ENCODE peak calls at places on chromosomes 13 and 19, in nine cellular contexts. X is Peyer's patch, L is A549, Y is ovary, A is stomach, M is IMR-90, N is lower leg skin, E is H1, V is HCT116. R is an unnamed sample.

GRCh38 chr13:41565221-41565620 is 107.9 kb downstream of the RGCC start:
- DNase-seq in X (no peak), L (no peak), Y (no peak), A (no peak), M (peak), N (no peak), E (no peak), V (no peak), R (no peak)

GRCh38 chr13:104314926-104315535 is 1248.8 kb upstream of the SLC10A2 start:
- DNase-seq in X (no peak), L (no peak), Y (no peak), A (no peak), M (peak), N (no peak), E (no peak), V (no peak), R (no peak)

GRCh38 chr19:6014551-6015135 is 36.7 kb upstream of the RANBP3 start:
- DNase-seq in X (peak), L (no peak), Y (peak), A (no peak), M (no peak), N (no peak), E (no peak), V (no peak), R (no peak)

GRCh38 chr13:33536639-33537425 is 251.3 kb upstream of the STARD13 start:
- DNase-seq in X (no peak), L (no peak), Y (no peak), A (no peak), M (peak), N (no peak), E (no peak), V (no peak), R (no peak)

GRCh38 chr13:95624020-95624419 is 20.5 kb downstream of the DZIP1 start:
- DNase-seq in X (no peak), L (peak), Y (no peak), A (no peak), M (peak), N (no peak), E (peak), V (peak), R (no peak)

GRCh38 chr19:41994521-41994971 is 516 bp upstream of the ATP1A3 start:
- DNase-seq in X (no peak), L (no peak), Y (no peak), A (no peak), M (no peak), N (no peak), E (no peak), V (no peak), R (no peak)

GRCh38 chr19:40592170-40592569 is 9.0 kb upstream of the LTBP4 start:
- DNase-seq in X (no peak), L (peak), Y (no peak), A (no peak), M (peak), N (no peak), E (no peak), V (no peak), R (no peak)

GRCh38 chr13:96041326-96042092 is 11.7 kb downstream of the UGGT2 start:
- DNase-seq in X (no peak), L (no peak), Y (no peak), A (no peak), M (no peak), N (no peak), E (no peak), V (no peak), R (no peak)

GRCh38 chr19:54148158-54148557 is 10.6 kb downstream of the CNOT3 start:
- DNase-seq in X (no peak), L (no peak), Y (no peak), A (no peak), M (no peak), N (no peak), E (no peak), V (no peak), R (no peak)

GRCh38 chr13:70523622-70524021 is 415.4 kb upstream of the KLHL1 start:
- DNase-seq in X (no peak), L (no peak), Y (no peak), A (no peak), M (no peak), N (no peak), E (no peak), V (no peak), R (no peak)

GRCh38 chr13:98992355-98992754 is 14.5 kb upstream of the DOCK9 start:
- DNase-seq in X (no peak), L (no peak), Y (no peak), A (no peak), M (peak), N (no peak), E (no peak), V (no peak), R (no peak)

GRCh38 chr13:94199135-94199534 is 280.3 kb downstream of the DCT start:
- DNase-seq in X (no peak), L (no peak), Y (no peak), A (no peak), M (no peak), N (no peak), E (no peak), V (no peak), R (no peak)

GRCh38 chr13:59533561-59534337 is 630.0 kb downstream of the DIAPH3 start:
- DNase-seq in X (no peak), L (no peak), Y (no peak), A (no peak), M (peak), N (no peak), E (no peak), V (no peak), R (no peak)

GRCh38 chr19:41898235-41898634 is 15.3 kb downstream of the ARHGEF1 start:
- DNase-seq in X (no peak), L (no peak), Y (no peak), A (no peak), M (no peak), N (no peak), E (no peak), V (no peak), R (no peak)

GRCh38 chr13:75908137-75908536 is 272.0 kb downstream of the LMO7 start:
- DNase-seq in X (no peak), L (no peak), Y (no peak), A (no peak), M (no peak), N (no peak), E (no peak), V (no peak), R (no peak)

GRCh38 chr19:14103310-14103709 is 12.8 kb upstream of the SAMD1 start:
- DNase-seq in X (no peak), L (no peak), Y (no peak), A (no peak), M (no peak), N (no peak), E (no peak), V (no peak), R (no peak)

DNA sequence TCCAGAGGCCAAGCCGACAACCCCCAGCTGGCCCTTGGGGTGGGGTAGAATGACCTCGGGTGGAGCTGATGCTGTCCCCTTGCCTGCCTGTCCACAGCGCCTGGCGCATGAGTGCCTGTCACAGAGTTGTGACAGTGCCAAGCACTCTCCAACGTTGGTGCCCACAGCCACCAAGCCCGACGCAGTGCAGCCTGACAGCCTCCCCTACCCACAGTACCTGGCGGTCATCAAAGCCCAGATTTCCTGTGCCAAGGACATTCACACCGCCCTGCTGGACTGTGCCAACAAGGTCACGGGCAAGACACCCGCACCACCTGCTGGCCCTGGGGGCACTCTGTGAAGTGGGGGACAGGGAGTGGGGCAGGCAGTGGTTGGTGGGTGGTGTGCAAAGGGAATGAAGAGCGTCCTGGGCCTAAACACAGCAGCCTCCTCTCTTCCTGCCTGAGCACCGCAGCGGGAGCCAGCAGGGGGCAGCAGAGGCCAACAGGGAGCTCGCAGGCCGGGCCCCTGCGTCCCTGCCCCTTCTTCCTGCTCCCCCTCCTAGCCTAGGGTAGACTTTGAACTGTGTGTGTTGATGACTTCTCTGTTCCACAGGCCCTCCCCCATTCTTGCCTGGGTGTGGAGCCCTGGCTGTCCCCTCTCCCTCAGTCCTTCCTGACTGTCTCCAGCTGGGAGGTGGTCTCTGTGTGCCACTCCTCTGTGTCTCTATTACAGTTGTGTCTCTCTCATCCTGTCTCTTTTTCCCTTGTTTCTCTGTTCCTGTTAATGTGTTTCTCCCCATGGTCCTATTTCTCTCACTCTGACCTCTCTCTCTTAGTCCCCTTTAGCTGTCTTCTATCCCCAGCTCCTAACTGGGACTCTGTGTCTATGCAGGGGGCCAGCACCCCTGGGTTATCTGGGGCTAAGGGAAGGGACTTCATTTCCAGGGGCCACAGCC is 6.5 kb downstream of the MED29 start:
- DNase-seq in X (peak), L (peak), Y (peak), A (peak), M (peak), N (peak), E (peak), V (peak), R (peak)
- TF ChIP-seq POLR2A in X (peak), L (peak), Y (peak), A (no peak), M (peak), N (no peak), E (no peak), V (no peak), R (peak)

GRCh38 chr19:49165865-49166301 is 8.3 kb downstream of the TRPM4 start:
- DNase-seq in X (no peak), L (no peak), Y (no peak), A (no peak), M (no peak), N (no peak), E (peak), V (no peak), R (peak)

GRCh38 chr19:49167857-49168409 is 10.3 kb downstream of the TRPM4 start:
- DNase-seq in X (no peak), L (no peak), Y (no peak), A (no peak), M (no peak), N (no peak), E (no peak), V (no peak), R (peak)

GRCh38 chr19:49168421-49168820 is 10.8 kb downstream of the TRPM4 start:
- DNase-seq in X (no peak), L (no peak), Y (no peak), A (no peak), M (no peak), N (no peak), E (no peak), V (no peak), R (peak)

GRCh38 chr19:49161987-49162386 is 4.4 kb downstream of the TRPM4 start:
- DNase-seq in X (no peak), L (no peak), Y (no peak), A (no peak), M (peak), N (no peak), E (no peak), V (no peak), R (no peak)

DNA sequence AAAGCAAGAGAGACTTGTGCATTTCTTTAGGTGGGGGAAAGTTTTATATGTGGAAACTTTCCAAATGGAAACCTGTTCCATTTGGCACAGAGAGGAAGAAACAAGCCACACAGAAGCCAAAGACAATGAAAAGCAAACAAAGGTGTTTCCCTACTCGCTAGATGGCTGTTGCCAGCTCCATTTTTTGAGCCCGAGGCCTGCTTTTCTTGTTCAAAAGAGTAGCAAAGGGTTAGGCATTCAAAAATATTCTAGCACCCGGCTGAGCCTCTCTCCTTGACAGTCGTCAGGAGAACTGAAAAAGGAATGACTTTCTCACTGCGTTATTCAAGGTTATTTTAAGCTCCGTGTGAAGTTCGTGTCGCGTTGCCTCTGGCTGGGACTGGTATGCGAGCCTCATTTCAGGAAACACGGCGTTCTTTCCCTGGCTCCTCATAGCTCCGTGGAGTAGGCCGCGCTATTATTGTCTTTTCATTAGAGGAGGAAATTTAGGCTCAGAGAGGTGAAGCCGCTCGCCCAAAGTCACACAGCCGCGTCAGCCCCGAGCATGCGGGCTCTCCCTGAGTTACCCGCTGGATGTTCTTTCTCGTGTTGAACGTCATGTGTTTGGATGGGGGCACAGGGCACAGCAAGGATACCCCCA is 7.6 kb downstream of the TRPM4 start:
- DNase-seq in X (no peak), L (no peak), Y (no peak), A (peak), M (no peak), N (no peak), E (no peak), V (no peak), R (peak)
- TF ChIP-seq POLR2A in X (no peak), L (no peak), Y (no peak), A (no peak), M (no peak), N (no peak), E (no peak), V (no peak), R (no peak)

GRCh38 chr13:28204690-28205443 is 66.5 kb downstream of the PAN3 start:
- DNase-seq in X (no peak), L (no peak), Y (no peak), A (no peak), M (no peak), N (no peak), E (no peak), V (no peak), R (no peak)
- TF ChIP-seq POLR2A in X (no peak), L (no peak), Y (no peak), A (no peak), M (no peak), N (no peak), E (no peak), V (no peak), R (no peak)

GRCh38 chr19:3533563-3534216 is 5.3 kb upstream of the TEKTIP1 start:
- DNase-seq in X (no peak), L (no peak), Y (peak), A (no peak), M (no peak), N (no peak), E (no peak), V (no peak), R (no peak)

GRCh38 chr19:3537101-3537437 is 1.9 kb upstream of the TEKTIP1 start:
- DNase-seq in X (no peak), L (no peak), Y (peak), A (no peak), M (no peak), N (no peak), E (no peak), V (no peak), R (no peak)

GRCh38 chr19:3536429-3537100 is 2.4 kb upstream of the TEKTIP1 start:
- DNase-seq in X (no peak), L (no peak), Y (peak), A (no peak), M (no peak), N (peak), E (no peak), V (no peak), R (no peak)

GRCh38 chr19:3534375-3535234 is 4.4 kb upstream of the TEKTIP1 start:
- DNase-seq in X (no peak), L (no peak), Y (peak), A (no peak), M (no peak), N (no peak), E (no peak), V (no peak), R (no peak)

GRCh38 chr19:3535235-3535921 is 3.6 kb upstream of the TEKTIP1 start:
- DNase-seq in X (no peak), L (no peak), Y (peak), A (no peak), M (no peak), N (no peak), E (no peak), V (no peak), R (no peak)
- TF ChIP-seq POLR2A in X (no peak), L (no peak), Y (no peak), A (no peak), M (no peak), N (no peak), E (no peak), V (no peak), R (no peak)

GRCh38 chr19:7342143-7342542 is 6.6 kb upstream of the ARHGEF18 start:
- DNase-seq in X (no peak), L (no peak), Y (no peak), A (no peak), M (no peak), N (no peak), E (no peak), V (no peak), R (no peak)

GRCh38 chr19:7336321-7336973 is 12.3 kb upstream of the ARHGEF18 start:
- DNase-seq in X (no peak), L (no peak), Y (no peak), A (no peak), M (no peak), N (no peak), E (no peak), V (no peak), R (no peak)

GRCh38 chr19:7333198-7334118 is 15.3 kb upstream of the ARHGEF18 start:
- DNase-seq in X (no peak), L (no peak), Y (peak), A (no peak), M (no peak), N (no peak), E (no peak), V (no peak), R (no peak)

GRCh38 chr19:7340959-7341837 is 7.5 kb upstream of the ARHGEF18 start:
- DNase-seq in X (peak), L (peak), Y (peak), A (peak), M (peak), N (peak), E (peak), V (peak), R (peak)

DNA sequence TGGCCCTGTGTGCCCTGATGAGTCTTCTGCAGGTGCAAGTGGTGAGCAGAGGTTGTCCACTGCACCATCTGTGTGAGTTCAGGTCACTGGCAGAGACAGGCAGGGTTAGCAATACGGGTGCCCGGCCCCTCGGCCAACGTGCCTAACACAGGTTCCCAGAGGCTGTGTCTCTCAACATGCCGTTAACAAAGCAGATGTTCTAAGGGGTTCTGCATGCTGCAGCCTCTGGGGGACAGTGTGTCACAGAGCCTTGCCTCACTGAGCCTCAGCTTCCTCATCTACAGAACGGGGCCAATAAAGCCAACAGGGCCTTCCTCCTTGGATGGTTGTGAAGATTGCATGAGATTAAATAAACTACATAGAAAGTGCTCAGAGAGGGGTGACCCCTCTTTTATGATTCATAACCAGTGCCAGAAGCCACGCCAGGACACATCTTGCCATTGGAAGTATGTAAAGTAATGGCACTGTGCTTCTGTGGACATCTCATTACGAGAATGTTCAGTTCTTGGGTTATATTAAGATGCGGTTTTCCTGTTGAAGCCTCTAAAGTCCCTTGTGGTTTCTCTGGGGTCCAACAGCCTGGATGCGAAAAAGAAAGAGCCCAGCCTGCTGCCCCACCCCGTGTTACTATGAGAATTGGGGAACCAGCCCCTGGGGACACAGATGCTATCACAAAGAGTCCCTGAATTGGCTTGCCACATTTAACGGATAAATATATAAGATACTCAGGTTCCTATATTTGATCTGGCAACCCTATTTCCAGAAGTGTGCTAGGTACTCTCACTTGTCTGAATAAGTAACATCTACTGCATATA is 11.2 kb upstream of the ARHGEF18 start:
- DNase-seq in X (no peak), L (no peak), Y (no peak), A (no peak), M (no peak), N (peak), E (no peak), V (no peak), R (peak)
- TF ChIP-seq POLR2A in X (no peak), L (no peak), Y (no peak), A (no peak), M (no peak), N (no peak), E (no peak), V (no peak), R (no peak)

DNA sequence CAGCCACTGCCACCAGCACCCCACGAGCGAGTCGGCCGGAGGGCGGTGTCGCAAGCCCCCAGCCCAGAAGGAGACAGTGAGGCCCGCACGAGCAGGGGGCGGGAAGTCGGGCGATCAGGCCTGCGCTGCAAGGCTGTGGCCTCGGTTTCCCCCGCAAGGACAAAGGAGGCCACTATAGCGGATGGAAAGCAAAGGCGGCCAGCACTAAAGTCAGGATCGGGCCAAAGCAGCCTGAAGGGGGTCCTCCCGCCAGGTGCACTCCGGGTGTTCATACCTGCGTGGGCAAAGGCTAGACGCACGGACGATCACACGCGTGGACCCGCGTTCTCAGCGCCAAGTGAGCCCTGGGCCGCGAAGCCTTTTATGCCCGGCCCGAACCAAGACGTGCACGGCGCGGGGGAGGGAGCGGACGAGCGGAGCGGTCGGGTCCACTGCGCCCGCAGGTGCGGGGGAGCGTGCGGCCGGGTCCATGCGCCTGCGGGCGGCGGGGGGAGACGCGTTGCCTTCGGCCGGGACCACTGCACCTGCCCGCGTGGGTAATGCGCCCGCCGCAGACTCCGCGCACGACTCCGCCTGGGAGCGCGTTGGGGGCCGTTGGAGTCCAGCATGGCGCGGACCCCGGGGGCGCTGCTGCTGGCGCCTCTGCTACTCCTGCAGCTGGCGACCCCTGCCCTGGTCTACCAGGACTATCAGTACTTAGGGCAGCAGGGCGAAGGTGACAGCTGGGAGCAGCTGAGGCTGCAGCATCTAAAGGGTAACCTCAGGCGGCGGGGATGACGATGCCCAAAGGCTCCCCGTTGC is at the start of the genes PRDX2 and THSD8:
- DNase-seq in X (peak), L (no peak), Y (peak), A (peak), M (peak), N (peak), E (peak), V (no peak), R (peak)
- TF ChIP-seq POLR2A in X (peak), L (no peak), Y (peak), A (no peak), M (peak), N (no peak), E (no peak), V (peak), R (peak)

GRCh38 chr19:47095707-47096704 is 17.6 kb downstream of the ZC3H4 start:
- DNase-seq in X (peak), L (peak), Y (no peak), A (peak), M (no peak), N (peak), E (no peak), V (peak), R (peak)
- TF ChIP-seq POLR2A in X (peak), L (no peak), Y (no peak), A (no peak), M (no peak), N (no peak), E (no peak), V (no peak), R (peak)